ENCODE peak calls at places on chromosome 2, in seven cellular contexts. One of them, this sample, is unnamed.

GRCh38 chr2:232235716-232236115 is 142.8 kb upstream of the ALPP start:
- DNase-seq in T follicular helper cell: no peak
- DNase-seq in coronary artery: no peak
- DNase-seq in left cardiac atrium: no peak
- DNase-seq in ecto neural progenitor cell: no peak
- DNase-seq in breast epithelium: no peak
- DNase-seq in GM23338: peak; percentile 12
- DNase-seq in this sample: no peak

GRCh38 chr2:795245-796041 is 118.2 kb upstream of the TMEM18 start:
- DNase-seq in T follicular helper cell: no peak
- DNase-seq in coronary artery: no peak
- DNase-seq in left cardiac atrium: no peak
- DNase-seq in ecto neural progenitor cell: no peak
- DNase-seq in breast epithelium: no peak
- DNase-seq in GM23338: no peak
- DNase-seq in this sample: no peak

GRCh38 chr2:203559640-203560039 is 24.5 kb upstream of the RAPH1 start:
- DNase-seq in T follicular helper cell: no peak
- DNase-seq in coronary artery: no peak
- DNase-seq in left cardiac atrium: no peak
- DNase-seq in ecto neural progenitor cell: no peak
- DNase-seq in breast epithelium: no peak
- DNase-seq in GM23338: no peak
- DNase-seq in this sample: no peak

GRCh38 chr2:219636144-219636915 is 8.9 kb downstream of the SLC4A3 start:
- DNase-seq in T follicular helper cell: no peak
- DNase-seq in coronary artery: peak; percentile 9
- DNase-seq in left cardiac atrium: peak; percentile 20
- DNase-seq in ecto neural progenitor cell: no peak
- DNase-seq in breast epithelium: no peak
- DNase-seq in GM23338: no peak
- DNase-seq in this sample: no peak

GRCh38 chr2:29443627-29444026 is 328.4 kb downstream of the CLIP4 start:
- DNase-seq in T follicular helper cell: no peak
- DNase-seq in coronary artery: no peak
- DNase-seq in left cardiac atrium: no peak
- DNase-seq in ecto neural progenitor cell: no peak
- DNase-seq in breast epithelium: no peak
- DNase-seq in GM23338: no peak
- DNase-seq in this sample: no peak

GRCh38 chr2:1754461-1755170 is 10.3 kb upstream of the PXDN start:
- DNase-seq in T follicular helper cell: no peak
- DNase-seq in coronary artery: peak; percentile 62
- DNase-seq in left cardiac atrium: no peak
- DNase-seq in ecto neural progenitor cell: no peak
- DNase-seq in breast epithelium: no peak
- DNase-seq in GM23338: no peak
- DNase-seq in this sample: no peak

GRCh38 chr2:201363857-201364560 is 6.9 kb upstream of the FLACC1 start:
- DNase-seq in T follicular helper cell: peak; percentile 11
- DNase-seq in coronary artery: no peak
- DNase-seq in left cardiac atrium: no peak
- DNase-seq in ecto neural progenitor cell: no peak
- DNase-seq in breast epithelium: no peak
- DNase-seq in GM23338: peak; percentile 80
- DNase-seq in this sample: no peak

GRCh38 chr2:171436307-171436706 is 2.3 kb downstream of the DCAF17 start:
- DNase-seq in T follicular helper cell: no peak
- DNase-seq in coronary artery: no peak
- DNase-seq in left cardiac atrium: no peak
- DNase-seq in ecto neural progenitor cell: no peak
- DNase-seq in breast epithelium: no peak
- DNase-seq in GM23338: no peak
- DNase-seq in this sample: no peak

GRCh38 chr2:105582952-105583660 is 161.6 kb upstream of the NCK2 start:
- DNase-seq in T follicular helper cell: no peak
- DNase-seq in coronary artery: no peak
- DNase-seq in left cardiac atrium: no peak
- DNase-seq in ecto neural progenitor cell: no peak
- DNase-seq in breast epithelium: no peak
- DNase-seq in GM23338: no peak
- DNase-seq in this sample: no peak

GRCh38 chr2:169393068-169393590 is 30.8 kb upstream of the LRP2 start:
- DNase-seq in T follicular helper cell: no peak
- DNase-seq in coronary artery: no peak
- DNase-seq in left cardiac atrium: no peak
- DNase-seq in ecto neural progenitor cell: no peak
- DNase-seq in breast epithelium: no peak
- DNase-seq in GM23338: no peak
- DNase-seq in this sample: no peak

GRCh38 chr2:170013802-170014551 is 164.0 kb upstream of the MYO3B start:
- DNase-seq in T follicular helper cell: no peak
- DNase-seq in coronary artery: no peak
- DNase-seq in left cardiac atrium: no peak
- DNase-seq in ecto neural progenitor cell: peak; percentile 59
- DNase-seq in breast epithelium: no peak
- DNase-seq in GM23338: peak; percentile 36
- DNase-seq in this sample: no peak

GRCh38 chr2:240437861-240438809 is 2.7 kb downstream of the GPC1 start:
- DNase-seq in T follicular helper cell: peak; percentile 46
- DNase-seq in coronary artery: no peak
- DNase-seq in left cardiac atrium: peak; percentile 75
- DNase-seq in ecto neural progenitor cell: peak; percentile 87
- DNase-seq in breast epithelium: no peak
- DNase-seq in GM23338: peak; percentile 74
- DNase-seq in this sample: peak; percentile 88

GRCh38 chr2:121078869-121079268 is 206.1 kb downstream of the TFCP2L1 start:
- DNase-seq in T follicular helper cell: no peak
- DNase-seq in coronary artery: no peak
- DNase-seq in left cardiac atrium: no peak
- DNase-seq in ecto neural progenitor cell: no peak
- DNase-seq in breast epithelium: no peak
- DNase-seq in GM23338: no peak
- DNase-seq in this sample: no peak

GRCh38 chr2:160736148-160736547 is 242.5 kb upstream of the RBMS1 start:
- DNase-seq in T follicular helper cell: no peak
- DNase-seq in coronary artery: no peak
- DNase-seq in left cardiac atrium: no peak
- DNase-seq in ecto neural progenitor cell: no peak
- DNase-seq in breast epithelium: no peak
- DNase-seq in GM23338: no peak
- DNase-seq in this sample: no peak

GRCh38 chr2:160411167-160411566 is 82.4 kb downstream of the RBMS1 start:
- DNase-seq in T follicular helper cell: no peak
- DNase-seq in coronary artery: no peak
- DNase-seq in left cardiac atrium: no peak
- DNase-seq in ecto neural progenitor cell: no peak
- DNase-seq in breast epithelium: no peak
- DNase-seq in GM23338: no peak
- DNase-seq in this sample: no peak

GRCh38 chr2:181038796-181039195 is 58.4 kb downstream of the UBE2E3 start:
- DNase-seq in T follicular helper cell: no peak
- DNase-seq in coronary artery: no peak
- DNase-seq in left cardiac atrium: no peak
- DNase-seq in ecto neural progenitor cell: no peak
- DNase-seq in breast epithelium: no peak
- DNase-seq in GM23338: no peak
- DNase-seq in this sample: no peak